ENCODE peak calls at places on chromosome 17, in five cellular contexts. D, E, R, V and U are unnamed samples. For H3K36me3, the result is how much of the 10 kb centered on the place peaks cover.

GRCh38 chr17:2883544-2884203 is 87.4 kb downstream of the RAP1GAP2 start:
- DNase-seq in D (no peak), E (peak), R (no peak), V (no peak), U (peak)

GRCh38 chr17:68704897-68705296 is 103.7 kb upstream of the FAM20A start:
- DNase-seq in D (no peak), E (no peak), R (no peak), V (no peak), U (no peak)

GRCh38 chr17:57294629-57295501 is 38.5 kb downstream of the MSI2 start:
- DNase-seq in D (no peak), E (no peak), R (no peak), V (no peak), U (no peak)

GRCh38 chr17:39679521-39680192 is 8.2 kb downstream of the PGAP3 start:
- DNase-seq in D (peak), E (no peak), R (no peak), V (no peak), U (peak)

GRCh38 chr17:44968225-44969143 is at the start of gene C1QL1:
- DNase-seq in D (peak), E (peak), R (peak), V (peak), U (peak)

GRCh38 chr17:29561541-29562517 is 5.0 kb downstream of the ABHD15 start:
- DNase-seq in D (peak), E (no peak), R (no peak), V (no peak), U (peak)

GRCh38 chr17:78430892-78431691 is 52.6 kb downstream of the PGS1 start:
- DNase-seq in D (no peak), E (no peak), R (no peak), V (no peak), U (no peak)

GRCh38 chr17:7026471-7027115 is 3.7 kb downstream of the BCL6B start:
- DNase-seq in D (no peak), E (no peak), R (no peak), V (no peak), U (no peak)

GRCh38 chr17:69314246-69315030 is 12.5 kb downstream of the ABCA5 start:
- DNase-seq in D (no peak), E (no peak), R (no peak), V (no peak), U (no peak)

GRCh38 chr17:38873646-38874380 is 4.0 kb downstream of the LASP1 start:
- DNase-seq in D (no peak), E (no peak), R (no peak), V (no peak), U (no peak)

GRCh38 chr17:81487487-81488275 is 24.9 kb downstream of the ACTG1 start:
- DNase-seq in D (peak), E (peak), R (peak), V (peak), U (peak)

GRCh38 chr17:76864024-76864423 is 4.2 kb upstream of the MGAT5B start:
- DNase-seq in D (no peak), E (no peak), R (no peak), V (no peak), U (peak)

GRCh38 chr17:77965354-77965753 is 6.9 kb downstream of the TNRC6C start:
- DNase-seq in D (no peak), E (no peak), R (no peak), V (no peak), U (no peak)

GRCh38 chr17:34442387-34443111 is 79.5 kb upstream of the CCL1 start:
- DNase-seq in D (no peak), E (no peak), R (no peak), V (no peak), U (no peak)

GRCh38 chr17:17587614-17588336 is 3.7 kb downstream of the PEMT start:
- DNase-seq in D (no peak), E (no peak), R (no peak), V (no peak), U (no peak)
- H3K4me3 ChIP-seq in D (no peak), E (no peak), R (no peak), V (no peak), U (no peak)

GRCh38 chr17:82797061-82797460 is 42.8 kb downstream of the ZNF750 start:
- DNase-seq in D (no peak), E (no peak), R (no peak), V (no peak), U (peak)
- H3K36me3 ChIP-seq in D (half or more), E (under half), R (under half), V (under half), U (under half)

GRCh38 chr17:3919123-3919624 is 2.9 kb upstream of the P2RX1 start:
- DNase-seq in D (no peak), E (no peak), R (no peak), V (no peak), U (peak)

GRCh38 chr17:3918372-3919122 is 2.3 kb upstream of the P2RX1 start:
- DNase-seq in D (no peak), E (no peak), R (no peak), V (no peak), U (peak)

GRCh38 chr17:3916825-3917224 is 560 bp upstream of the P2RX1 start:
- DNase-seq in D (no peak), E (no peak), R (no peak), V (no peak), U (peak)

GRCh38 chr17:3916013-3916696 is at the start of gene P2RX1:
- DNase-seq in D (peak), E (no peak), R (no peak), V (no peak), U (peak)

GRCh38 chr17:3917391-3917931 is 1.2 kb upstream of the P2RX1 start:
- DNase-seq in D (no peak), E (no peak), R (peak), V (no peak), U (peak)
- TF ChIP-seq CTCF in D (no peak), E (no peak), R (no peak), V (no peak), U (no peak)

DNA sequence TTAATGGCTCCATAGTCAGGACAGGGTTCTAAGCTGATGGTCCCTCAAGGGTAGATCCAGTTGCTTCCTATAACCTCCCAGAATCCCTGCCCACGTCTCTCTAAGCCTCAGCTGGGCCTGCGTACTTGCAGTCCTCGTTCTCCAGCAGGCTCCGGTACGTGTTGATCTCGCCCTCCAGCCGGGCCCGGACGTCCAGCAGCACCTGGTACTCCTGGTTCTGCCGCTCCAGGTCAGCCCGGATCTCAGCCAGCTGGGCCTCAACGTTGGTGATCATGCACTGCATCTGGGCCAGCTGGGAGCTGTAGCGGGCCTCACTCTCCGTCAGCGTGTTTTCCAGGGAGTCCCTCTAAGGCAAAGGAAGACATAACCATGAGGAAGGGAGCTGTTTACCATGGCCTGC is 4.5 kb downstream of the KRT32 start:
- DNase-seq in D (no peak), E (no peak), R (no peak), V (no peak), U (no peak)
- H3K4me3 ChIP-seq in D (no peak), E (no peak), R (no peak), V (no peak), U (no peak)

DNA sequence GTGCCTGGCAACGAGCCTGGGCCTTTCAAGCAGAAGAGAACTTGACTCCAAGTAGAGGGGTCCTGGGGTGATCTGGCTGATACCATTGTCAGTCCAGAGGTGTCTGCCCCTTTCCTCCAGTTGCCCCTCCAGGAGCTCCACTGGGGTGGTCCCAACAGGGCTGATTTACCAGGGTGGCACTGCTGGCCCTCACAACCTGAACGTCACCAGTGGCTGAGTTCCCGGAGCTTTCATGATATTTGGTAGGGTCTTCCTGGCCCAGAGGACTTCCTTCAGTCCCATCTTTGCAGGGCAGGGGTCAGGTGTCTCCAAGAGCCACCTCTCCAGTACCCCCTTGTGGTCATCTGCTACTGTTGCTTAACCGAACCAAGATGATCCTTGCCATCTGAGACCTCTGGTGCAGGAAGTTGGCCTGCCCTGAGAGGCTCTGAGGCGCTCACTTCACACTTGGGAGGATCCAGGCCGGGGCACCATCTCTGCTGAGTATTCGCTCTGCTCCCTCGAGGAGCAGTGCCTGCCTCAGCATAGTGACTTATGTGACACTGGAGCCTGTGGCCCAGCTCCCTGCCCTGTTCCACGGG is 3.5 kb downstream of the LIMD2 start:
- DNase-seq in D (peak), E (no peak), R (no peak), V (peak), U (peak)
- H3K36me3 ChIP-seq in D (half or more), E (under half), R (under half), V (under half), U (under half)